ENCODE peak calls at places on chromosomes 12 and 14, in four cellular contexts. One of them, this sample, is unnamed.
A peak's percentile ranks its signal among the peaks of the same experiment; 100 is the strongest.

GRCh38 chr14:68574906-68575305 is 218.0 kb downstream of the ZFP36L1 start:
- DNase-seq in LNCaP clone FGC: no peak
- DNase-seq in brain microvascular endothelial cell: no peak
- DNase-seq in PC-9: no peak
- DNase-seq in this sample: no peak

GRCh38 chr14:33229269-33229924 is 290.7 kb downstream of the NPAS3 start:
- DNase-seq in LNCaP clone FGC: no peak
- DNase-seq in brain microvascular endothelial cell: no peak
- DNase-seq in PC-9: no peak
- DNase-seq in this sample: no peak

GRCh38 chr14:97104029-97104428 is 306.8 kb downstream of the VRK1 start:
- DNase-seq in LNCaP clone FGC: no peak
- DNase-seq in brain microvascular endothelial cell: no peak
- DNase-seq in PC-9: no peak
- DNase-seq in this sample: no peak

GRCh38 chr12:2364566-2365165 is 311.9 kb downstream of the CACNA1C start:
- DNase-seq in LNCaP clone FGC: no peak
- DNase-seq in brain microvascular endothelial cell: no peak
- DNase-seq in PC-9: no peak
- DNase-seq in this sample: no peak

GRCh38 chr14:60958146-60958545 is 22.7 kb downstream of the TRMT5 start:
- DNase-seq in LNCaP clone FGC: no peak
- DNase-seq in brain microvascular endothelial cell: no peak
- DNase-seq in PC-9: no peak
- DNase-seq in this sample: no peak

GRCh38 chr12:52575948-52576347 is 2.3 kb upstream of the KRT74 start:
- DNase-seq in LNCaP clone FGC: no peak
- DNase-seq in brain microvascular endothelial cell: no peak
- DNase-seq in PC-9: no peak
- DNase-seq in this sample: no peak

GRCh38 chr12:124754949-124755800 is 108.5 kb downstream of the SCARB1 start:
- DNase-seq in LNCaP clone FGC: no peak
- DNase-seq in brain microvascular endothelial cell: peak; percentile 57
- DNase-seq in PC-9: no peak
- DNase-seq in this sample: peak; percentile 79

GRCh38 chr12:32902287-32902996 is 5.9 kb upstream of the PKP2 start:
- DNase-seq in LNCaP clone FGC: no peak
- DNase-seq in brain microvascular endothelial cell: no peak
- DNase-seq in PC-9: no peak
- DNase-seq in this sample: no peak

GRCh38 chr12:4412056-4412455 is 32.5 kb upstream of the FGF23 start:
- DNase-seq in LNCaP clone FGC: no peak
- DNase-seq in brain microvascular endothelial cell: no peak
- DNase-seq in PC-9: no peak
- DNase-seq in this sample: no peak

GRCh38 chr14:43338713-43339112 is 1168.4 kb downstream of the FSCB start:
- DNase-seq in LNCaP clone FGC: no peak
- DNase-seq in brain microvascular endothelial cell: no peak
- DNase-seq in PC-9: no peak
- DNase-seq in this sample: no peak

GRCh38 chr14:57383125-57383524 is 7.3 kb upstream of the NAA30 start:
- DNase-seq in LNCaP clone FGC: no peak
- DNase-seq in brain microvascular endothelial cell: no peak
- DNase-seq in PC-9: no peak
- DNase-seq in this sample: no peak

GRCh38 chr12:72368298-72368697 is 96.1 kb downstream of the TRHDE start:
- DNase-seq in LNCaP clone FGC: no peak
- DNase-seq in brain microvascular endothelial cell: no peak
- DNase-seq in PC-9: no peak
- DNase-seq in this sample: no peak

GRCh38 chr14:92160619-92161018 is 38.9 kb downstream of the CPSF2 start:
- DNase-seq in LNCaP clone FGC: no peak
- DNase-seq in brain microvascular endothelial cell: peak; percentile 83
- DNase-seq in PC-9: peak; percentile 63
- DNase-seq in this sample: no peak

GRCh38 chr12:6425588-6426531 is 18.9 kb upstream of the CD27 start:
- DNase-seq in LNCaP clone FGC: no peak
- DNase-seq in brain microvascular endothelial cell: no peak
- DNase-seq in PC-9: no peak
- DNase-seq in this sample: no peak

GRCh38 chr14:104072586-104072985 is 12.9 kb upstream of the ASPG start:
- DNase-seq in LNCaP clone FGC: no peak
- DNase-seq in brain microvascular endothelial cell: no peak
- DNase-seq in PC-9: no peak
- DNase-seq in this sample: no peak

GRCh38 chr12:106861984-106862894 is 87.8 kb downstream of the RIC8B start:
- DNase-seq in LNCaP clone FGC: no peak
- DNase-seq in brain microvascular endothelial cell: no peak
- DNase-seq in PC-9: no peak
- DNase-seq in this sample: no peak

GRCh38 chr14:51862839-51863235 is 2.4 kb downstream of the GNG2 start:
- DNase-seq in LNCaP clone FGC: no peak
- DNase-seq in brain microvascular endothelial cell: no peak
- DNase-seq in PC-9: no peak
- DNase-seq in this sample: no peak

GRCh38 chr14:57392830-57393229 is 2.4 kb downstream of the NAA30 start:
- DNase-seq in LNCaP clone FGC: no peak
- DNase-seq in brain microvascular endothelial cell: no peak
- DNase-seq in PC-9: no peak
- DNase-seq in this sample: no peak

GRCh38 chr12:42583017-42583416 is 6.5 kb downstream of the PRICKLE1 start:
- DNase-seq in LNCaP clone FGC: no peak
- DNase-seq in brain microvascular endothelial cell: no peak
- DNase-seq in PC-9: no peak
- DNase-seq in this sample: no peak

GRCh38 chr14:96581902-96582640 is 79.9 kb downstream of the PAPOLA start:
- DNase-seq in LNCaP clone FGC: no peak
- DNase-seq in brain microvascular endothelial cell: no peak
- DNase-seq in PC-9: no peak
- DNase-seq in this sample: no peak

GRCh38 chr12:96420255-96420930 is 20.2 kb upstream of the CDK17 start:
- DNase-seq in LNCaP clone FGC: no peak
- DNase-seq in brain microvascular endothelial cell: no peak
- DNase-seq in PC-9: no peak
- DNase-seq in this sample: no peak

GRCh38 chr14:67417633-67418032 is 5.7 kb upstream of the PLEK2 start:
- DNase-seq in LNCaP clone FGC: no peak
- DNase-seq in brain microvascular endothelial cell: no peak
- DNase-seq in PC-9: peak; percentile 48
- DNase-seq in this sample: no peak

GRCh38 chr14:22656945-22657711 is 13.0 kb upstream of the OR6J1 start:
- DNase-seq in LNCaP clone FGC: no peak
- DNase-seq in brain microvascular endothelial cell: peak; percentile 57
- DNase-seq in PC-9: no peak
- DNase-seq in this sample: no peak

GRCh38 chr12:116376354-116377193 is 99.1 kb upstream of the MED13L start:
- DNase-seq in LNCaP clone FGC: no peak
- DNase-seq in brain microvascular endothelial cell: no peak
- DNase-seq in PC-9: peak; percentile 84
- DNase-seq in this sample: no peak

GRCh38 chr14:53462931-53463778 is 310.0 kb upstream of the DDHD1 start:
- DNase-seq in LNCaP clone FGC: no peak
- DNase-seq in brain microvascular endothelial cell: no peak
- DNase-seq in PC-9: no peak
- DNase-seq in this sample: no peak
- H3K4me3 ChIP-seq in LNCaP clone FGC: no peak overlapping the region
- H3K4me3 ChIP-seq in brain microvascular endothelial cell: no peak overlapping the region
- H3K4me3 ChIP-seq in PC-9: no peak overlapping the region
- H3K4me3 ChIP-seq in this sample: no peak overlapping the region

GRCh38 chr12:39095636-39096330 is 190.4 kb upstream of the CPNE8 start:
- DNase-seq in LNCaP clone FGC: no peak
- DNase-seq in brain microvascular endothelial cell: no peak
- DNase-seq in PC-9: no peak
- DNase-seq in this sample: no peak
- TF ChIP-seq CTCF in LNCaP clone FGC: no peak
- TF ChIP-seq CTCF in brain microvascular endothelial cell: no peak
- TF ChIP-seq CTCF in PC-9: no peak
- TF ChIP-seq CTCF in this sample: no peak

DNA sequence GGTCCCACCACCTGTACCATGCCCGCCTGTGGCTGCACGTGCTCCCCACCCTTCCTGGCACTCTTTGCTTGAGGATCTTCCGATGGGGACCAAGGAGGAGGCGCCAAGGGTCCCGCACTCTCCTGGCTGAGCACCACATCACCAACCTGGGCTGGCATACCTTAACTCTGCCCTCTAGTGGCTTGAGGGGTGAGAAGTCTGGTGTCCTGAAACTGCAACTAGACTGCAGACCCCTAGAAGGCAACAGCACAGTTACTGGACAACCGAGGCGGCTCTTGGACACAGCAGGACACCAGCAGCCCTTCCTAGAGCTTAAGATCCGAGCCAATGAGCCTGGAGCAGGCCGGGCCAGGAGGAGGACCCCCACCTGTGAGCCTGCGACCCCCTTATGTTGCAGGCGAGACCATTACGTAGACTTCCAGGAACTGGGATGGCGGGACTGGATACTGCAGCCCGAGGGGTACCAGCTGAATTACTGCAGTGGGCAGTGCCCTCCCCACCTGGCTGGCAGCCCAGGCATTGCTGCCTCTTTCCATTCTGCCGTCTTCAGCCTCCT is 1.1 kb downstream of the INHBE start:
- DNase-seq in LNCaP clone FGC: no peak
- DNase-seq in brain microvascular endothelial cell: no peak
- DNase-seq in PC-9: no peak
- DNase-seq in this sample: no peak
- H3K4me3 ChIP-seq in LNCaP clone FGC: no peak overlapping the region
- H3K4me3 ChIP-seq in brain microvascular endothelial cell: no peak overlapping the region
- H3K4me3 ChIP-seq in PC-9: no peak overlapping the region
- H3K4me3 ChIP-seq in this sample: no peak overlapping the region

GRCh38 chr12:47885566-47885965 is 19.2 kb downstream of the VDR start:
- DNase-seq in LNCaP clone FGC: no peak
- DNase-seq in brain microvascular endothelial cell: no peak
- DNase-seq in PC-9: no peak
- DNase-seq in this sample: no peak
- TF ChIP-seq CTCF in LNCaP clone FGC: no peak
- TF ChIP-seq CTCF in brain microvascular endothelial cell: no peak
- TF ChIP-seq CTCF in PC-9: no peak
- TF ChIP-seq CTCF in this sample: no peak

GRCh38 chr12:111367661-111368221 is 1.2 kb downstream of the PHETA1 start:
- DNase-seq in LNCaP clone FGC: no peak
- DNase-seq in brain microvascular endothelial cell: peak; percentile 12
- DNase-seq in PC-9: no peak
- DNase-seq in this sample: no peak

GRCh38 chr12:111368291-111368683 is 608 bp downstream of the PHETA1 start:
- DNase-seq in LNCaP clone FGC: no peak
- DNase-seq in brain microvascular endothelial cell: no peak
- DNase-seq in PC-9: no peak
- DNase-seq in this sample: no peak

GRCh38 chr12:111366583-111366982 is 2.3 kb downstream of the PHETA1 start:
- DNase-seq in LNCaP clone FGC: no peak
- DNase-seq in brain microvascular endothelial cell: no peak
- DNase-seq in PC-9: no peak
- DNase-seq in this sample: no peak

GRCh38 chr12:111363578-111363977 is 5.3 kb downstream of the PHETA1 start:
- DNase-seq in LNCaP clone FGC: no peak
- DNase-seq in brain microvascular endothelial cell: peak; percentile 40
- DNase-seq in PC-9: peak; percentile 83
- DNase-seq in this sample: no peak

DNA sequence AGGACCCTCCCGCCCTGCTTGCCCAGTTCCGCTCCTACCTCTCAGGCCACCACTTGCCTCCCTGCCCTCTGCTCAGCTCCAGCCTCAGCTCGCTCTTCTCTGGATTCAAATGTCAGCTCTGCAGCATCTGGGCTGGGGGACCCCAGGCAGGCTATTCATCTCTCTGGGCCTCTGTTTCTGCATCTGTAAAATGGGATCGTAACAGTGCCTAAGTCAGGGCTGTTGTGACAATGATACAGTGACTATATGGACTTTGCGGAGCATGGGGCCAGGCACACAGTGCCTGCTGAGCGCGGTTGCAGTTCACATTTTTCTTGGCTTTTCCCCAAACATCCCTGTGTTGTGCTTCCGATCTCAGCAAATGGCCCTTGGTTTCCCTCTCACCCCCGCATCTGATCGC is 2.8 kb downstream of the PHETA1 start:
- DNase-seq in LNCaP clone FGC: no peak
- DNase-seq in brain microvascular endothelial cell: no peak
- DNase-seq in PC-9: no peak
- DNase-seq in this sample: no peak
- H3K4me3 ChIP-seq in LNCaP clone FGC: no peak overlapping the region
- H3K4me3 ChIP-seq in brain microvascular endothelial cell: no peak overlapping the region
- H3K4me3 ChIP-seq in PC-9: no peak overlapping the region
- H3K4me3 ChIP-seq in this sample: no peak overlapping the region

GRCh38 chr14:75804570-75805275 is 143.7 kb downstream of the TTLL5 start:
- DNase-seq in LNCaP clone FGC: no peak
- DNase-seq in brain microvascular endothelial cell: no peak
- DNase-seq in PC-9: no peak
- DNase-seq in this sample: no peak

GRCh38 chr14:75805646-75806045 is 144.6 kb downstream of the TTLL5 start:
- DNase-seq in LNCaP clone FGC: no peak
- DNase-seq in brain microvascular endothelial cell: no peak
- DNase-seq in PC-9: no peak
- DNase-seq in this sample: no peak

GRCh38 chr14:75803768-75804167 is 142.7 kb downstream of the TTLL5 start:
- DNase-seq in LNCaP clone FGC: no peak
- DNase-seq in brain microvascular endothelial cell: no peak
- DNase-seq in PC-9: no peak
- DNase-seq in this sample: no peak

GRCh38 chr14:75806247-75806876 is 145.3 kb downstream of the TTLL5 start:
- DNase-seq in LNCaP clone FGC: no peak
- DNase-seq in brain microvascular endothelial cell: no peak
- DNase-seq in PC-9: no peak
- DNase-seq in this sample: no peak

GRCh38 chr14:75800792-75801191 is 139.7 kb downstream of the TTLL5 start:
- DNase-seq in LNCaP clone FGC: no peak
- DNase-seq in brain microvascular endothelial cell: no peak
- DNase-seq in PC-9: no peak
- DNase-seq in this sample: no peak
- TF ChIP-seq CTCF in LNCaP clone FGC: no peak
- TF ChIP-seq CTCF in brain microvascular endothelial cell: peak; percentile 24
- TF ChIP-seq CTCF in PC-9: peak; percentile 52
- TF ChIP-seq CTCF in this sample: peak; percentile 27